ENCODE peak calls at places on chromosomes 12 and 14, in five cellular contexts. Y is tibial artery, A is AG09309, I is adrenal gland, E is upper lobe of right lung. H is an unnamed sample.

GRCh38 chr12:62865860-62866407 is 69.0 kb downstream of the PPM1H start:
- DNase-seq in Y (no peak), I (no peak), E (no peak), A (no peak), H (no peak)

GRCh38 chr12:109923481-109924245 is 23.6 kb downstream of the TCHP start:
- DNase-seq in E (peak), A (no peak), I (no peak), Y (no peak), H (no peak)

GRCh38 chr12:13661005-13661887 is 320.2 kb downstream of the GRIN2B start:
- DNase-seq in A (peak), Y (no peak), I (peak), E (no peak), H (no peak)

GRCh38 chr14:91252901-91253794 is 8.6 kb upstream of the GPR68 start:
- DNase-seq in A (no peak), E (peak), I (no peak), Y (no peak), H (no peak)

GRCh38 chr14:89058707-89059106 is 234.3 kb downstream of the TTC8 start:
- DNase-seq in Y (no peak), A (no peak), I (no peak), E (no peak), H (no peak)

GRCh38 chr12:111404362-111405148 is 1.2 kb upstream of the SH2B3 start:
- DNase-seq in I (peak), E (no peak), A (no peak), Y (peak), H (no peak)

GRCh38 chr12:99745895-99746294 is 98.3 kb downstream of the GARIN6 start:
- DNase-seq in Y (no peak), E (no peak), I (no peak), A (no peak), H (no peak)

GRCh38 chr12:131825146-131825892 is 2.9 kb upstream of the MMP17 start:
- DNase-seq in I (no peak), A (peak), Y (no peak), E (peak), H (no peak)

GRCh38 chr12:105048315-105048714 is 35.9 kb downstream of the ALDH1L2 start:
- DNase-seq in Y (no peak), I (no peak), E (no peak), A (no peak), H (no peak)

GRCh38 chr12:48003226-48004038 is 844 bp downstream of the COL2A1 start:
- DNase-seq in Y (no peak), A (no peak), E (no peak), I (no peak), H (no peak)

GRCh38 chr12:42589465-42590323 is at the start of gene PRICKLE1:
- DNase-seq in E (peak), A (no peak), I (peak), Y (no peak), H (peak)

GRCh38 chr12:104166465-104166864 is 28.5 kb upstream of the NFYB start:
- DNase-seq in I (no peak), A (no peak), Y (no peak), E (no peak), H (no peak)

GRCh38 chr14:101499080-101499479 is 62.2 kb upstream of the DIO3 start:
- DNase-seq in A (no peak), I (peak), E (peak), Y (peak), H (no peak)

GRCh38 chr14:20934148-20934762 is 21.0 kb upstream of the RNASE2 start:
- DNase-seq in A (no peak), I (no peak), Y (no peak), E (peak), H (peak)

GRCh38 chr14:21092147-21093011 is 6.1 kb downstream of the ZNF219 start:
- DNase-seq in A (no peak), I (peak), Y (peak), E (peak), H (no peak)

GRCh38 chr12:14960548-14961465 is 594 bp downstream of the ARHGDIB start:
- DNase-seq in Y (no peak), A (no peak), I (peak), E (peak), H (no peak)

GRCh38 chr12:105843989-105844768 is 294.6 kb downstream of the NUAK1 start:
- DNase-seq in I (no peak), Y (no peak), E (no peak), A (peak), H (no peak)

GRCh38 chr12:56346663-56347062 is 8.0 kb downstream of the IL23A start:
- DNase-seq in I (no peak), Y (no peak), A (no peak), E (no peak), H (no peak)

GRCh38 chr12:27870939-27871338 is 90.9 kb upstream of the MANSC4 start:
- DNase-seq in Y (no peak), A (peak), I (no peak), E (no peak), H (no peak)

GRCh38 chr12:49705479-49706267 is 1.5 kb downstream of the FMNL3 start:
- DNase-seq in E (peak), A (no peak), I (peak), Y (peak), H (peak)

GRCh38 chr12:49702676-49703228 is 4.5 kb downstream of the FMNL3 start:
- DNase-seq in E (no peak), Y (no peak), A (no peak), I (no peak), H (no peak)

GRCh38 chr12:49706351-49707126 is 666 bp downstream of the FMNL3 start:
- DNase-seq in A (no peak), Y (peak), E (peak), I (peak), H (peak)

GRCh38 chr12:49702009-49702408 is 5.2 kb downstream of the FMNL3 start:
- DNase-seq in A (no peak), I (no peak), Y (no peak), E (no peak), H (no peak)

DNA sequence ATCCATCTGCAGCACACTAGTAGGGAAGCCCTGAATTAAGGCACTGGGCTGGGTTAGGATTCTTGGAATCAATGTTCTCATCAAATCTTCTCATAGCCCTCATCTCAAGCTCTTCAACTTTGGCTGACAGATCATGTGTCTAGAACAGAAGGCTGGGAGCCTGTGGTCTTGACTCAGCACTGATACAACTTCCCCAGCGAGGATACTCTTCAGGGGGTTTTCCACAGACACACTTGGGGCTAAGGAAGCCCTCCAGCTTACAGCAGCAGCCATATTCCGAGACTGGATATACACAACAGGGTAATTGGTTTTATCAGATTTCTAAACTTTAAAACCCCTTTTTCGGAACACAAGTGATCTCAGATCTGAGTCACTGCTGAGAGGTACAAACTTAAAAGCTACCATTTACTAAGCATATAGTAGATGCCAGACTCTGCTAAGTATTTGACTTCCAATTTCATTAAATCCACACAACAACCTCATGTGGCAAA is 3.5 kb downstream of the FMNL3 start:
- DNase-seq in I (no peak), A (no peak), E (no peak), Y (no peak), H (no peak)
- H3K4me3 ChIP-seq in I (no peak), A (no peak), E (no peak), Y (no peak), H (no peak)

GRCh38 chr14:55136868-55137785 is 8.1 kb downstream of the LGALS3 start:
- DNase-seq in A (peak), I (peak), Y (peak), E (no peak), H (peak)

GRCh38 chr14:55136241-55136640 is 7.2 kb downstream of the LGALS3 start:
- DNase-seq in I (no peak), Y (no peak), A (no peak), E (no peak), H (no peak)

GRCh38 chr14:55139152-55139551 is 10.1 kb downstream of the LGALS3 start:
- DNase-seq in A (no peak), Y (no peak), I (no peak), E (no peak), H (no peak)

GRCh38 chr14:55139696-55140509 is 10.9 kb downstream of the LGALS3 start:
- DNase-seq in E (no peak), A (no peak), I (no peak), Y (no peak), H (no peak)

DNA sequence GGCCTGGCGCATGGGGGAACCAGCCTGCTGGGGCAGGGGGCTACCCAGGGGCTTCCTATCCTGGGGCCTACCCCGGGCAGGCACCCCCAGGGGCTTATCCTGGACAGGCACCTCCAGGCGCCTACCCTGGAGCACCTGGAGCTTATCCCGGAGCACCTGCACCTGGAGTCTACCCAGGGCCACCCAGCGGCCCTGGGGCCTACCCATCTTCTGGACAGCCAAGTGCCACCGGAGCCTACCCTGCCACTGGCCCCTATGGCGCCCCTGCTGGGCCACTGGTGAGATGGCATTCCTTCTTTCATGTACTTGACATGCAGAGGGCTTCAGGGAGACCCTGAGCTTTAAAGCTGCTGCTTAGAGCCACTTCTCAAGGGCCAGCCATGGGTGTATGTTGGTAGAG is 9.0 kb downstream of the LGALS3 start:
- DNase-seq in A (no peak), E (no peak), I (no peak), Y (no peak), H (no peak)
- H3K4me3 ChIP-seq in A (no peak), E (no peak), I (no peak), Y (no peak), H (peak)

DNA sequence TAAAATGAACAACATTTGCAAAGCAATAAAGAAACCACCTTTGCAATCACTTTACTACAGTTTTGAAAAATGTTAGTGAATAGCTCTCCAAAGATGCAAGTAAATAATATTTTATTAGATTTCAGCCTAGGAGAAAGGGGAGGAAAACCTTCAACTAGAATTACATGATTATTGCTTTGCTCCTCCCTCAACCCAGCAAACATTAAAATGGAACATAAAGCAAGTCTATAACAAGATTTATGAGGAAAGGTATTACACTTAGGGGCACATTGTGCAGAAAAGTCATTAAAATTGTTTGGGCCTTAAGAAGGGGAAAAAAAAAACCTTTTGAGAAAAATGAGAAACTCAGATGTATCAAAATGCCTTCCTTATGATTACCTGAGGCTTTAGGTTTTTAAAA is 70.7 kb downstream of the HMGA2 start:
- DNase-seq in Y (no peak), I (no peak), E (no peak), A (no peak), H (no peak)
- H3K4me3 ChIP-seq in Y (no peak), I (no peak), E (no peak), A (no peak), H (no peak)

DNA sequence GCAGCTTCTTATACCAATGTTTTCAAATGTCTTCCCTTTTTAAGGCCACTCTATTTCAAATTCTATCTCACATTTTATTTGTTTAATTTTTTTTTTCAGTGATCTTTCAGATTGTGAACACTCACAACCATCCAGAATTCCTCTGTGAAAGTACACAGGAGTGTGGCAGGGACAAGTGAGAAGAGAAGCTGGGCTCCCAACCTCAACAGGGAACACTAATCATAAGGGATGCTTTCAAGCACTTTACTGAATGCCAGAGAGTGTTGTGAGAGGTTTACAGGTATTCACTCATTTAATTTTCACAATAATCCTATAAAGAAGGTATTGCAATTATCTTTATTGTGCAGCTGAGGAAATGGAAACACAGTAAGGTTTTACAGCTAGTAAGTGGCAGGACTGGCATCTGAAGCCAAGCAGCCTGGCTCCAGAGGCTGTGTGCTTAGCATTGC is 60.1 kb upstream of the PYGL start:
- DNase-seq in A (no peak), E (no peak), Y (no peak), I (no peak), H (no peak)
- H3K4me3 ChIP-seq in A (no peak), E (no peak), Y (no peak), I (no peak), H (no peak)

DNA sequence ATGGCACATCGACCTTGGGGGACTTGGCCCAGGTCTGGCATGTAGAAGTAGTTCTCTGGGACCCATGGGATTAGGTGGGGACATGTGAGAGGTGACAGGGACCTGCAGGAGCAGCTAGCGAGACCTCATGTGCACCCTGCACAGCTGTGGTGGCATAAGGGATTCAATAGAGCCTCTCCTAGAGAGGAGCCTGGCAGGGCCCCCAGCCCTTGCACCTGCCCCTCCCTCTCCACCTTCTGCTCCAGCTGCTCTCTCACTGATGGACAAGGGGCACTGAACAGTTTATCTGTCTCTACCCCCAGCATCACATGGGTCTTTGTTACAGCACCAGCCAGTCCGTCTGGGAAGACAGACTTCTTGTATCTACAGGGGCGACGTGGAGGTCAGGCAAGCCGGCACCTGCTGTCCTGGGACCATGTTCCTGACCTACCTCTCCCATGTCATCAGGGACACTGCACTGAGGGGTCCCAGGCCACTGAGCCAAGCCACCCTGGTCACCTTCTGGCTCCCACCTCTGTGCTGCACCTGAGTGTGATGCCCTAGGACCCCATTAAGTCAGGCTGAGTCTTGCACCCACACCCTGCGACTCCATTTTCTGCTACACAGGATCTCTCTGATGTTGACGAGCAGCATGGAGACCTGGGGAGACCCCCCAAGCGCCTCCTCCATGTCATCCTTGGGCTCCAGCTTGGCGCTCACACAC is 32.6 kb downstream of the DDX11 start:
- DNase-seq in I (no peak), A (no peak), E (no peak), Y (no peak), H (no peak)
- H3K4me3 ChIP-seq in I (no peak), A (no peak), E (no peak), Y (no peak), H (no peak)

GRCh38 chr12:6202331-6202730 is 2.1 kb downstream of the CD9 start:
- DNase-seq in I (no peak), A (no peak), Y (no peak), E (no peak), H (no peak)
- H3K4me3 ChIP-seq in I (no peak), A (no peak), Y (peak), E (peak), H (peak)

GRCh38 chr12:6871052-6871957 is 1.8 kb downstream of the SPSB2 start:
- DNase-seq in Y (no peak), A (no peak), I (no peak), E (peak), H (no peak)
- H3K4me3 ChIP-seq in Y (peak), A (peak), I (no peak), E (peak), H (peak)

DNA sequence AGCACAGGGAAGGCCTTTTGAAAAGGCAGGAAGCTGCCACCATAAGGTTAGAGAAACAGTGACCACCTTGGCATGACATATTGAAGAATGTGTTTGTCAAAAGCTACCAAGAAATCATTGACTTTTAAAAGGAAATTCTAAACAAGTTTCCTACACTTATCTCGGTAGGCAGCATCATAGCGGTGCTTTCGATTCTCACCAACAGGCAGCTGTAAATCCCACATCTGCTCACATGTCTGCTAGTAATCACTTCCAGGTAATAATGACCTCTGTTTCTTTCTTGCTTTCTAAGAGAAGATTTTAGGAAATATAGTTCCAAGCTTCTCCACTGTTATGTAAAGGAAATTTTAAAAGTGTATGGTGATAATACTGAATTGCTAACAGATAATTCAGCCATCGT is 821.1 kb upstream of the FOXG1 start:
- DNase-seq in A (no peak), I (no peak), E (no peak), Y (no peak), H (no peak)
- H3K4me3 ChIP-seq in A (no peak), I (no peak), E (no peak), Y (no peak), H (no peak)

DNA sequence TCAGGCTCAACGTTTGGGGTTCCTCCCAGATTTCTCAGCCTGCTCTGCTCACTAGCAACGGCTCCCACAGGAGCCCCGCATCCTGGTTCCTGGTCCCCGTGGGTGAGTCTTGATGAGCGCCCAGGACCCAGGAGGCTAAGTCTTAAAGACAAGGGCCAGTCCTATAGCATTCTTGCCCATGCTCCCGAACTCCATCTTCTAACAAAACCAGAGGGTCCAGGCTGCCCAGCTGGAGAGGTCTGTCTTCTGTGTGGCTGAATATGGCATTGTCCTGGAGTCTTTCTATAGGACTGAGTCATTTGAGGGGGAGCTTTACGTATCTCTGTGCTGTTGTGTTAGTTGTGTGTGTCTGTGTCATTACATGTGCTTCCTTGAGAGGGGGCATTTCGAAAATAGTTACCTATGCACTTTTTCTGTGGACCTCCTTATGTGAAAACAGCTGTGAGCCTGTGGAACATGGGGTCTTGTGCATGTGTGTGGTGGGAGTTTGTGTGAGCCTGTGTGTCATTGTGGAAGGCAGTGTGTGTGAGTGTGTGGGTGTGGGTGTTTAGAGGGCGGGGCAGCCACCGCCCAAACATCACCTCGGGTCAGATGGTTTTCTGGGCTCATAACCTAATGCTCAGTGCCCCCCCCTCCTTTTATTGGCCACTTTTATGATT is 9.1 kb upstream of the TBX5 start:
- DNase-seq in E (no peak), A (no peak), I (no peak), Y (no peak), H (no peak)
- H3K4me3 ChIP-seq in E (no peak), A (no peak), I (no peak), Y (no peak), H (no peak)

DNA sequence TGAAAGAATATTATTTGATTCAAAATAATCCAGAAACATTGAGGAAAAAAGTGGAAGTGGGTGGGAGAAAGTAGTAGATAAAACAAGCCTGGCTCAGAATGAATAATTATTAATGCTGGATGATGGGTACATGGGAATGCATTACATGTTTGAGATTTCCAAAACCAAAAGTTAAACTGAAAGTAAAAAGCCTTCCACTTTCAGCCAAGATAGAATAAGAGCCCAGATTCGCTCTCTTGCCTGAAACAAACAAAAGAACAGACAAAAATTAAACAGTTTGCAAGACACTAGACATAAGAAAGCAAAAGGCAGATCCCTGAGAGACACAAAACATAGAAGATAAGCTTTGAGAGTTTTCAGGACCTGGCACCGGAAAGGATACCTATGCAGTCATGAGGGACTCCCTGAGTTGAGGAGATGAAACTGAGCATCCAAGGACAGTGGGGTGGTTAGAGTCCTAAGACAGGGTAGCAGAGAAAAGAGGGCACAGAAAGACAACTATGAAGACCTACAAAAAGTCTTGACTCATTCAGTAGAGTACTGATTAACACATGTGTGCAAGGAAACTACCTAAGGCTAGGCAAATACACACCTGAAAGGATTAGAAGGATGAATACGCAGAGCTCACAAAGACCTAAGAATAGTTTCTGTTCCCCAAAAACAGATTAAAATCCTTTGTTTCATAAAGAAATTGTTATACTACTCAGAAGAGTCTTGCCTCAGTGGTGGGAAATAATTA is 54.1 kb downstream of the CEP83 start:
- DNase-seq in I (no peak), Y (no peak), A (no peak), E (no peak), H (no peak)
- H3K4me3 ChIP-seq in I (no peak), Y (peak), A (peak), E (peak), H (peak)

H was measured in ascending aorta.